ENCODE peak calls at places on chromosomes 12 and 14, in five cellular contexts. Y is trophoblast cell, B is IMR-90, N is H1, H is H9. C is an unnamed sample.
A peak's percentile ranks its signal among the peaks of the same experiment; 100 is the strongest.

GRCh38 chr12:116559080-116559329 is 176 bp upstream of the MAP1LC3B2 start:
- DNase-seq in Y (no peak), B (no peak), N (no peak), H (no peak), C (no peak)

GRCh38 chr14:76331328-76332011 is 44.5 kb upstream of the ESRRB start:
- DNase-seq in Y (no peak), B (no peak), N (no peak), H (no peak), C (no peak)

GRCh38 chr12:50862316-50862715 is 19.6 kb downstream of the TMPRSS12 start:
- DNase-seq in Y (no peak), B (peak; percentile 77), N (no peak), H (no peak), C (no peak)

GRCh38 chr12:42565633-42566032 is 23.9 kb downstream of the PRICKLE1 start:
- DNase-seq in Y (no peak), B (no peak), N (no peak), H (peak; percentile 69), C (no peak)

GRCh38 chr12:20264608-20265114 is 103.7 kb upstream of the PDE3A start:
- DNase-seq in Y (no peak), B (peak; percentile 6), N (peak; percentile 70), H (peak; percentile 94), C (peak; percentile 15)

GRCh38 chr14:79256311-79256879 is 954.9 kb downstream of the DIO2 start:
- DNase-seq in Y (no peak), B (no peak), N (no peak), H (no peak), C (no peak)

GRCh38 chr14:89619616-89620273 is 202.7 kb upstream of the FOXN3 start:
- DNase-seq in Y (no peak), B (no peak), N (no peak), H (no peak), C (no peak)

GRCh38 chr14:23034498-23035302 is at the start of gene PSMB5:
- DNase-seq in Y (peak; percentile 98), B (peak; percentile 96), N (peak; percentile 89), H (peak; percentile 95), C (peak; percentile 88)

GRCh38 chr14:45904313-45904712 is 651.3 kb upstream of the MIS18BP1 start:
- DNase-seq in Y (no peak), B (no peak), N (no peak), H (no peak), C (no peak)

DNA sequence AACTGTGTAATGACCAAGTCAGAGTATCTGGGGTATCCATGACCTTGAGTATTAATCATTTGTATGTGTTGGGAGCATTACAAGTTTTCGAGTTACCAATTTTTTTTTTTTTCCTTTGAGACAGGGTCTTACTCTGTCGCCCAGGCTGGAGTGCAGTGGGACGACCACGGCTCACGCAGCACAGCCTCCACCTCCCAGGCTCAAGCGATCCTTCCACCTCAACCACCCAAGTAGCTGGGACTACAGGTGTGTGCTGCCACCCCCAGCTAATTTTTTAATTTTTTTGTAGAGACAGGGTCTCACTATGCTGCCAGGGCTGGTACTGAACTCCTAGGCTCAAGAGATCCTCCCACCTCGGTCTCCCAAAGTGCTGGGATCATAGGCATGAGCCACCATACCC is 19.7 kb downstream of the SSH1 start:
- DNase-seq in Y (no peak), B (no peak), N (no peak), H (no peak), C (no peak)
- H4K8ac ChIP-seq in Y (peak overlapping the region; percentile 56), B (peak overlapping the region; percentile 98), N (no peak overlapping the region), H (no peak overlapping the region), C (no peak overlapping the region)

DNA sequence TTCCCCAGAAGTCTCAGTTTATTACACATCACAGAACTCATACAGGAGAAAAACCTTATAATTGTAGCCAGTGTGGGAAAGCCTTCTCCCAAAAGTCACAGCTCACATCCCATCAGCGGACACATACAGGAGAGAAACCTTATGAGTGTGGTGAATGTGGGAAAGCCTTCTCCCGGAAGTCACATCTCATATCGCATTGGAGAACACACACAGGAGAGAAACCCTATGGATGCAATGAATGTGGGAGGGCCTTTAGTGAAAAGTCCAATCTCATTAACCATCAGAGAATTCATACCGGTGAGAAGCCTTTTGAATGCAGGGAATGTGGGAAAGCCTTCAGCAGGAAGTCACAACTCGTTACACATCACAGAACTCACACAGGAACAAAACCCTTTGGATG is 20.1 kb downstream of the ZNF84 start:
- DNase-seq in Y (no peak), B (peak; percentile 2), N (no peak), H (no peak), C (no peak)
- H3K9me3 ChIP-seq in Y (peaks cover 20% of the 10 kb centered on the region), B (peaks cover 76% of the 10 kb centered on the region), N (peaks cover 83% of the 10 kb centered on the region), H (peaks cover 83% of the 10 kb centered on the region), C (peaks cover 49% of the 10 kb centered on the region)

DNA sequence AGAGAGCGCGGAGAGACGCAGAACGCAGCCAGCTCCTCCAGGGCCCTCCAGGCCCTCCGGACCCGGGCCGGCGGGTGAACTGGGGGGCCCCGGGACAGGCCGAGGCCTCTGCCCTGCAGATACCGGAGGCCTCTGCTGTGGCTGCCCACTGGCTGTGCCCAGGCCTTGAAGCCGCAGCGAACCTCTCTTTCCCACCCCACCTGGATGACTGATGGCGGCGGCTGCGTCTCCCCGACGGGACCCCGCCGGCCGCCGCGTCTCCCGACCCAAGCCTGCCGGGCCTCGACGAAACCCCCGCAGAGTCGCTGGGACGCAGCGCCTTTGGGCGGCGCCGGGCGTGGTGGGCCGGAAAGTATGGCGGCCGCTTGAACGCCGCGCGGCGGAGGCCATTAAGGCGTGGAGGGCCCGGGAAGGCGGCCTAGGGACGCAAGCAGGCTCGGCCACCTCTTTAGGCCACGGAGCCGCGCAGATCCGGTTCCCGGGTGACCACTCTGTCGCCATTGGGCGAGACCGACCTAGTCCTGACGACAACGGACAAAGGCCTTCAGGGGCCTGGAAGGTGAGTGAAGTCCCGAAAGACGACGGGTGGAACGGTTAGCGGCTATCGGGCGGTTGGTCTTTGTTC is 8.4 kb upstream of the ERGIC2 start:
- DNase-seq in Y (no peak), B (no peak), N (no peak), H (peak; percentile 29), C (no peak)
- H4K8ac ChIP-seq in Y (no peak overlapping the region), B (no peak overlapping the region), N (peak overlapping the region; percentile 68), H (no peak overlapping the region), C (no peak overlapping the region)

GRCh38 chr14:106201376-106201775 is 675.0 kb downstream of the TMEM121 start:
- DNase-seq in Y (no peak), B (no peak), N (no peak), H (no peak), C (no peak)
- H3K9me3 ChIP-seq in Y (peaks cover 33% of the 10 kb centered on the region), B (peaks cover 42% of the 10 kb centered on the region), N (peaks cover 90% of the 10 kb centered on the region), H (peaks cover 88% of the 10 kb centered on the region), C (no peaks in the 10 kb centered on the region)

DNA sequence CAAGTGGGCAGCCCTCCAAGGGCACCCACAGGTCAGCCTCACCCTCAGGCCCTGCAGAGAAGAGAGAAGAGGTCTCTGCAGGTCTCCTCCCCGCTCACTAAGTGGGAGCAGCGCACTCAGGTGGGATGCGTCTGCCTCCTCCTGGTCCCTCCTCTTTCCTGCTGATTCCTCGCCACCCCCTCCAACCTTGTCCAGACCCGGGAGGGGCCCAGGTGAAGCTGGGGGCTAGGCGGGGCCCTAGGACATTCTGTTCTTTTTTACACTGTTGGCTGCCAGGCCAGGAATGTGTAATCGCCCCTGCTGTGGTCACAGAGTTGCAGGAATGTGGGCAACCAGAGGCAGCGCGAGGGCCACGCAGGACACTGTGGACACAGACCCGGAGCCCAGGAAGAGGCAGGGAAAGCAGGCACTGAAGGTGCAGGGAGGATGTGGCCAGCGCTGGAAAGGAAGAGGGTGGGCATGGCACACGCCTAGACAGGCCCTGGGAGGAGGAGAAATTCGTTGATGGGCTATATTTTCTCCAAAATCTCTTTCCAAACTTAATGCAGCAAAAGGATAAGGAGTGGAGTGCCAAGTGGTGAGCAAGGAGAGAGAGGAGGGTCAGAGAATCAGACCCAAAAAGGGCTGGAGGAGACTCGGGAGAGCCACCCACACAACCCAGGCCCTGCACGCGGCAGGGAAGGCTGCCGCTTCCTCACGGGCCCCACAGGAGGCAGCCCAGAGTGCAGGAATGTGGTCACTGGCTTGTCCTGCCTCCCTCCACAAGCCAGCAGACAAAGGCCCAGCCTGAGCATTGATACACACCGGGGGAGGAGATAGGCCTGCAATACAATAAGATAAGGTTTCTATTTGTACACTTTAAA is 947 bp upstream of the SCNN1A start:
- DNase-seq in Y (peak; percentile 57), B (peak; percentile 64), N (peak; percentile 54), H (peak; percentile 83), C (no peak)
- H4K8ac ChIP-seq in Y (peak overlapping the region; percentile 42), B (peak overlapping the region; percentile 97), N (peak overlapping the region; percentile 83), H (no peak overlapping the region), C (peak overlapping the region; percentile 95)